ENCODE peak calls at places on chromosomes 4 and X, in four cellular contexts. One of them, this sample, is unnamed.

GRCh38 chrX:20116575-20117240 is at the start of gene MAP7D2:
- DNase-seq in Peyer's patch: no peak
- DNase-seq in omental fat pad: no peak
- DNase-seq in BJ: no peak
- DNase-seq in this sample: no peak

GRCh38 chrX:31353095-31353494 is 281.3 kb upstream of the FTHL17 start:
- DNase-seq in BJ: peak
- DNase-seq in omental fat pad: no peak
- DNase-seq in Peyer's patch: no peak
- DNase-seq in this sample: no peak

GRCh38 chrX:41336447-41336846 is 2.5 kb downstream of the DDX3X start:
- DNase-seq in BJ: no peak
- DNase-seq in omental fat pad: no peak
- DNase-seq in Peyer's patch: no peak
- DNase-seq in this sample: no peak

GRCh38 chr4:177367336-177367735 is 57.7 kb downstream of the NEIL3 start:
- DNase-seq in Peyer's patch: no peak
- DNase-seq in omental fat pad: no peak
- DNase-seq in BJ: no peak
- DNase-seq in this sample: no peak

GRCh38 chr4:181952478-181952877 is 290.7 kb upstream of the TENM3 start:
- DNase-seq in omental fat pad: no peak
- DNase-seq in BJ: peak
- DNase-seq in Peyer's patch: no peak
- DNase-seq in this sample: no peak

GRCh38 chr4:164606478-164606877 is 147.5 kb upstream of the SMIM31 start:
- DNase-seq in BJ: no peak
- DNase-seq in omental fat pad: no peak
- DNase-seq in Peyer's patch: no peak
- DNase-seq in this sample: no peak

GRCh38 chr4:47784222-47784621 is 53.6 kb downstream of the CORIN start:
- DNase-seq in BJ: no peak
- DNase-seq in Peyer's patch: no peak
- DNase-seq in omental fat pad: no peak
- DNase-seq in this sample: no peak

GRCh38 chr4:140078366-140078765 is 75.6 kb downstream of the MAML3 start:
- DNase-seq in omental fat pad: no peak
- DNase-seq in BJ: no peak
- DNase-seq in Peyer's patch: no peak
- DNase-seq in this sample: no peak

GRCh38 chr4:147933316-147933715 is 201.4 kb downstream of the ARHGAP10 start:
- DNase-seq in BJ: no peak
- DNase-seq in Peyer's patch: no peak
- DNase-seq in omental fat pad: no peak
- DNase-seq in this sample: no peak

GRCh38 chr4:2768124-2768523 is 12.0 kb upstream of the TNIP2 start:
- DNase-seq in omental fat pad: no peak
- DNase-seq in BJ: no peak
- DNase-seq in Peyer's patch: no peak
- DNase-seq in this sample: no peak

GRCh38 chr4:16457944-16458343 is 231.7 kb upstream of the TAPT1 start:
- DNase-seq in BJ: no peak
- DNase-seq in Peyer's patch: no peak
- DNase-seq in omental fat pad: no peak
- DNase-seq in this sample: no peak

GRCh38 chr4:126991965-126992364 is 640.8 kb upstream of the INTU start:
- DNase-seq in omental fat pad: no peak
- DNase-seq in Peyer's patch: no peak
- DNase-seq in BJ: peak
- DNase-seq in this sample: no peak
- TF ChIP-seq CTCF in omental fat pad: no peak
- TF ChIP-seq CTCF in Peyer's patch: no peak
- TF ChIP-seq CTCF in BJ: no peak
- TF ChIP-seq CTCF in this sample: no peak

GRCh38 chr4:74056114-74056857 is 17.8 kb upstream of the CXCL3 start:
- DNase-seq in BJ: no peak
- DNase-seq in omental fat pad: no peak
- DNase-seq in Peyer's patch: no peak
- DNase-seq in this sample: no peak
- TF ChIP-seq CTCF in BJ: no peak
- TF ChIP-seq CTCF in omental fat pad: no peak
- TF ChIP-seq CTCF in Peyer's patch: no peak
- TF ChIP-seq CTCF in this sample: no peak

GRCh38 chr4:158670975-158671664 is 567 bp downstream of the C4orf46 start:
- DNase-seq in BJ: peak
- DNase-seq in Peyer's patch: peak
- DNase-seq in omental fat pad: peak
- DNase-seq in this sample: no peak

GRCh38 chr4:158664806-158665205 is 6.9 kb downstream of the C4orf46 start:
- DNase-seq in BJ: no peak
- DNase-seq in omental fat pad: no peak
- DNase-seq in Peyer's patch: no peak
- DNase-seq in this sample: no peak

GRCh38 chr4:158669310-158669709 is 2.4 kb downstream of the C4orf46 start:
- DNase-seq in omental fat pad: no peak
- DNase-seq in BJ: no peak
- DNase-seq in Peyer's patch: no peak
- DNase-seq in this sample: no peak

GRCh38 chr4:158666892-158667291 is 4.8 kb downstream of the C4orf46 start:
- DNase-seq in BJ: no peak
- DNase-seq in omental fat pad: no peak
- DNase-seq in Peyer's patch: no peak
- DNase-seq in this sample: no peak

GRCh38 chr4:158667651-158668198 is 4.0 kb downstream of the C4orf46 start:
- DNase-seq in BJ: no peak
- DNase-seq in omental fat pad: no peak
- DNase-seq in Peyer's patch: no peak
- DNase-seq in this sample: no peak
- TF ChIP-seq CTCF in BJ: peak
- TF ChIP-seq CTCF in omental fat pad: no peak
- TF ChIP-seq CTCF in Peyer's patch: peak
- TF ChIP-seq CTCF in this sample: peak

GRCh38 chr4:36159208-36159607 is 85.1 kb downstream of the ARAP2 start:
- DNase-seq in BJ: no peak
- DNase-seq in Peyer's patch: no peak
- DNase-seq in omental fat pad: no peak
- DNase-seq in this sample: no peak
- TF ChIP-seq CTCF in BJ: no peak
- TF ChIP-seq CTCF in Peyer's patch: no peak
- TF ChIP-seq CTCF in omental fat pad: no peak
- TF ChIP-seq CTCF in this sample: no peak